ENCODE peak calls at places on chromosomes 5 and 9, in four cellular contexts. H is H9, B is heart left ventricle, F is Calu3. S is an unnamed sample.

GRCh38 chr5:166618555-166618954 is 1672.9 kb upstream of the WWC1 start:
- DNase-seq in F (no peak), H (no peak), B (no peak), S (no peak)

GRCh38 chr9:135282001-135282731 is 194.7 kb downstream of the OLFM1 start:
- DNase-seq in F (peak; percentile 77), B (peak; percentile 63), H (no peak), S (no peak)

GRCh38 chr5:118968925-118969375 is 19.4 kb downstream of the DTWD2 start:
- DNase-seq in B (peak; percentile 27), F (no peak), H (no peak), S (no peak)

GRCh38 chr9:109444771-109445320 is 53.3 kb downstream of the PTPN3 start:
- DNase-seq in B (no peak), F (no peak), H (no peak), S (no peak)

GRCh38 chr5:38607396-38607795 is 51.0 kb upstream of the LIFR start:
- DNase-seq in H (no peak), F (no peak), B (no peak), S (no peak)

GRCh38 chr5:175671013-175671412 is 13.1 kb downstream of the HRH2 start:
- DNase-seq in B (no peak), F (no peak), H (no peak), S (no peak)

GRCh38 chr5:55407059-55407684 is 99.4 kb downstream of the MTREX start:
- DNase-seq in H (no peak), B (no peak), F (peak; percentile 22), S (no peak)

GRCh38 chr5:113029614-113030013 is 53.0 kb downstream of the DCP2 start:
- DNase-seq in B (no peak), H (no peak), F (no peak), S (no peak)

GRCh38 chr9:18502546-18502945 is 28.6 kb downstream of the ADAMTSL1 start:
- DNase-seq in H (no peak), B (no peak), F (no peak), S (no peak)

GRCh38 chr5:74056789-74057164 is 430.8 kb downstream of the ARHGEF28 start:
- DNase-seq in H (no peak), F (peak; percentile 62), B (no peak), S (no peak)
- TF ChIP-seq CTCF in H (peak; percentile 58), F (peak; percentile 41), B (no peak), S (no peak)

DNA sequence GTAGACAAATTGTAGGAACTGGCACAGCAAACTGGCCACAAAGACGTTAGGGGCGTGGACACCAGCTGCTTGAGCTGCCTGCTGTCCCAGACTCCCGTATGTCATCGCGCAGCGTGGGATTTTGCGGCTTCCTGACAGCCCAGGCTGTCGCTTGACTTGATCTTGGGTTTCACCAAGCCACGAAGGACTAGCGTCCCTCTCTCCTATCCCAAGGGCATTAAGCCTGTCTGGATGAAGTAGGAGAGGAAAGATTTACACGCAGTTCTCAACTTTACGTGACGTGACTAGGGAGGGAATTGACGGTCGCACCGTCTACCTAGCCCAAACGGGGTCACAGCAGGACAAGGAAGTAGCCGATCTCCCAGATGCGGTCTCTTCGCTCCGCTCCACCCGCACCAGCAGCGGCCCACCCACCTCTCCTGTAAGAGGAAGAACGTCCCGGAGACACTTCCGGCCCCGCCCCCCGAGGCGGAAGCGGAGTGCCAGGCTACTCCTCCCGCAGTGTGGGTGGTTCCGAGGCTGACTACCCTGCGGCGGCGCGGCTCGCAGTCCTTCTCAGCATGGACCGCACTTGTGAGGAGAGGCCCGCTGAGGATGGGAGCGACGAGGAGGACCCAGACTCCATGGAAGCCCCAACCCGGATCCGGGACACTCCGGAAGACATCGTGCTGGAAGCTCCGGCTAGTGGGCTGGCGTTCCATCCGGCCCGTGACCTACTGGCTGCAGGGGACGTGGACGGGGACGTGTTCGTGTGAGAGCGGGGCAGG is at the start of gene WDR55:
- DNase-seq in F (peak; percentile 98), B (peak; percentile 97), H (peak; percentile 97), S (peak; percentile 94)
- TF ChIP-seq CTCF in F (no peak), B (no peak), H (no peak), S (no peak)

DNA sequence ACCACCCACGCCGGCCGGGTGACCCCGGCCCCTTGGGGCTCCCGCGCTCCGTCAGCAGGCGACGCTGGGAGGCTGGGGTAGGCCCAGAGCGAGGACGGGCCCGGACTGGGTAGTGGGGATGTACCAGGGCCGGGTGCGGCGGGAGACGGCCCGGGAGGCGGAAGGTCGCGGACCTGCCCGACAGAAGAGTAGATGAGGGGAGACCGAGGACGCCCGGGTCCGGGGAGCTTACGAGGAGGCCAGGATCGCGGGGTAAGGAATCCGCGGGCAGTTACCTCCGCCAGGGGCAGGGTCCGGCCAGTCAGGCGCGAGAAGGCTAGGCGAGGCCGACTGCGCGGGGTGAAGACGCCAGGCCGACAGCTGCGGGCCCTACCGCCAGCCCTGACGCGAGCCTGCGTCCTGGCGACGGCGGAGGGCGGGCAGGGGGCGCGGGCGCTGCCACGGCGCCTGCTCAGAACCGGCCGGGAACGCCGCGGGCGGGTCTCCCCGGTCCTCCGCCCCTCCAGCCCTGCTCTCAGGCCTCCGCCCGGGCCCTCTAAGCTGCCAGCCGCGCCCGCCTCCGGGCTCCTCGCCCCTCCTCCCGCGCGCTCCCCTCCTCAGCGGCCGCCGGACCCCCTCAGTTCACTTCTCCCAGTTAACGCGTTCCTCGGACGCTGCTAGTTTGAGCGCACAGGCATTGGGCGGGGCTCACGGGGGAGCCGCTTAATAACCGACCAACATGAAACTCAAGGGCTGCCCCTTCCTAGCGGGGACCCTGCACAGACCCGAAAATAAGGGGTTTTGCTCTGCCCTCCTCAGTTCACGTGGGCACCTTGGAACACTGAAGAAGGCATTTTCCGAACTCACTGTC is at the start of gene CPLANE1:
- DNase-seq in B (peak; percentile 89), F (peak; percentile 75), H (peak; percentile 84), S (peak; percentile 90)
- TF ChIP-seq CTCF in B (no peak), F (no peak), H (peak; percentile 30), S (no peak)

GRCh38 chr5:103041071-103041676 is 78.8 kb downstream of the GIN1 start:
- DNase-seq in B (no peak), F (no peak), H (no peak), S (no peak)
- TF ChIP-seq CTCF in B (peak; percentile 48), F (peak; percentile 48), H (peak; percentile 38), S (peak; percentile 14)

GRCh38 chr5:126776499-126777256 is at the start of gene LMNB1:
- DNase-seq in F (peak; percentile 99), H (peak; percentile 98), B (peak; percentile 95), S (peak; percentile 96)
- TF ChIP-seq CTCF in F (no peak), H (no peak), B (no peak), S (no peak)

GRCh38 chr5:133384120-133384855 is 228.1 kb downstream of the FSTL4 start:
- DNase-seq in B (no peak), H (peak; percentile 25), F (no peak), S (no peak)

GRCh38 chr5:133383580-133383939 is 228.8 kb downstream of the FSTL4 start:
- DNase-seq in H (peak; percentile 54), F (no peak), B (no peak), S (no peak)

GRCh38 chr5:133382661-133383579 is 229.4 kb downstream of the FSTL4 start:
- DNase-seq in B (no peak), H (peak; percentile 25), F (no peak), S (no peak)

GRCh38 chr5:133381571-133382365 is 230.6 kb downstream of the FSTL4 start:
- DNase-seq in H (peak; percentile 15), B (no peak), F (no peak), S (no peak)

DNA sequence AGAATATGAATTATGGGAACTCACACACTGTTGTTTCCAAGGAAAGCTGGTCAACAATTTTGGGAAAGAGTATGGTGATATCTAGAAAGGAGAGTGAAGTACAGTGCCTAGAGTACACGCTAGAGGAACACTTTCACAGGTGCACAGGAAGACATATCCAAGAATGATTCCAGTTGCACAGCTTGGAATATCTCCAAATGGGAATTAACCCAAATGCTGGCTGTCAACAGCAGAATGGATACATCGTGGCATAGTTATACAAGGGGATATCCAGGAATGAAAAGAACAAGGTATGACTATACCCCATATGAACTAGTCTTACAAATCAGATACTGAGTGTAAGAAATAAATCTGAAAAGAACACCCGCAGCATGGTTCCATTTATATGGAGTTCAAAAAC is 231.3 kb downstream of the FSTL4 start:
- DNase-seq in F (no peak), B (no peak), H (no peak), S (no peak)
- TF ChIP-seq CTCF in F (no peak), B (no peak), H (no peak), S (no peak)

GRCh38 chr9:124553738-124554137 is 46.5 kb upstream of the NR5A1 start:
- DNase-seq in F (no peak), B (no peak), H (no peak), S (no peak)

GRCh38 chr9:124550080-124550479 is 42.9 kb upstream of the NR5A1 start:
- DNase-seq in F (no peak), B (no peak), H (no peak), S (no peak)

GRCh38 chr9:124555043-124555442 is 47.8 kb upstream of the NR5A1 start:
- DNase-seq in B (no peak), H (no peak), F (no peak), S (no peak)

DNA sequence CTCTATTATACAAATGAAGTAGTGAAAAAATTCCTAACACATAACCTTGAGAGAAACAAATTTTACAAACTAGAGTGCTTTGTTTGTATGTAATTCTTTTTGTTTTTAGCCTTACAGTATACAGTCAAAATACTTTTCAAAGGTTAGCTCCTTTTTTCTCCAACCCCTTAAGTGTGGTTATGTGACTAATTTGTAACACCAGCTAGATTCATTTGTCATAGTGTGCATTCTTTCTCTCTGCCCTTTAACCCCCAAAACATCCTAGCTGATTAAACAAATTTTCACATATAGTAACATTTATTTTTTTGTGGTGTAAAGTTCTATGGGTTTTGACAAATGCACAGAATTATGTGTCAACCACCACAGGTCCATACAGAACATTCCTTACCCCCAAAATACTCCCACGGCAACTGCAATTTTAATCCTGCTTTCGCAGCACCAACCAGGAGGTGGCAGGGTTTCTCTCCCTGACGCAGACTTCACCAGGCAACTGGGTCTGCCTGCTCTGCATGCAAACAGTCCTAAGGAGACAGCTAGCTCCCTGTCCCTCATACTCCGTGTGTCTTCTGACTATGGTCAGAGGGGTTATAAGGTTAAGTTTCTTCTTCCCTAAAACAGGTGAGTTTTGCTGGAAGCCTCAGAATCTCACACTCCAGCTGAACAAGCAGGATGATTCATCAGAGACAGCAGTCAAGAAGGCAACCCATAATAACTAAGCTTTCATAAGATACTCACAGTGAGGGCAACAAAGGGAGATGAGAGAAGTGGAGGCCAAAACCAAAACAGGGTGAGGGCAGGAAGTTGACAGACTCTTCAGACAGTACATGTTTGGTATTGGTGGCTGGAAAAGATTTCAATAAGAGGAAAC is 44.5 kb upstream of the NR5A1 start:
- DNase-seq in B (peak; percentile 32), F (peak; percentile 48), H (peak; percentile 76), S (peak; percentile 59)
- TF ChIP-seq CTCF in B (peak; percentile 15), F (peak; percentile 50), H (peak; percentile 90), S (peak; percentile 61)

S was measured in nephron progenitor cell.